ENCODE peak calls at places on chromosomes 12 and 14, in four cellular contexts. One of them, this sample, is unnamed.
A peak's percentile ranks its signal among the peaks of the same experiment; 100 is the strongest.

GRCh38 chr14:61188196-61188595 is 92.9 kb downstream of the TMEM30B start:
- DNase-seq in H1: no peak
- DNase-seq in GM12878: no peak
- DNase-seq in SK-N-SH: no peak
- DNase-seq in this sample: no peak

GRCh38 chr14:48250575-48250974 is 575.2 kb upstream of the MDGA2 start:
- DNase-seq in H1: no peak
- DNase-seq in GM12878: no peak
- DNase-seq in SK-N-SH: no peak
- DNase-seq in this sample: no peak

GRCh38 chr12:55719371-55719770 is 822 bp upstream of the RDH5 start:
- DNase-seq in H1: no peak
- DNase-seq in GM12878: no peak
- DNase-seq in SK-N-SH: no peak
- DNase-seq in this sample: no peak

GRCh38 chr12:67727652-67728295 is 79.2 kb downstream of the DYRK2 start:
- DNase-seq in H1: no peak
- DNase-seq in GM12878: no peak
- DNase-seq in SK-N-SH: peak; percentile 46
- DNase-seq in this sample: no peak

GRCh38 chr12:12476836-12477531 is 85.7 kb downstream of the DUSP16 start:
- DNase-seq in H1: no peak
- DNase-seq in GM12878: no peak
- DNase-seq in SK-N-SH: no peak
- DNase-seq in this sample: no peak

GRCh38 chr14:99539503-99539902 is 58.3 kb downstream of the CCNK start:
- DNase-seq in H1: no peak
- DNase-seq in GM12878: no peak
- DNase-seq in SK-N-SH: no peak
- DNase-seq in this sample: no peak

GRCh38 chr14:98889107-98889835 is 382.7 kb downstream of the BCL11B start:
- DNase-seq in H1: peak; percentile 15
- DNase-seq in GM12878: no peak
- DNase-seq in SK-N-SH: no peak
- DNase-seq in this sample: no peak

GRCh38 chr12:169528-170360 is 44.2 kb downstream of the SLC6A12 start:
- DNase-seq in H1: no peak
- DNase-seq in GM12878: no peak
- DNase-seq in SK-N-SH: no peak
- DNase-seq in this sample: peak; percentile 30

GRCh38 chr12:124543052-124543590 is 24.3 kb downstream of the NCOR2 start:
- DNase-seq in H1: no peak
- DNase-seq in GM12878: no peak
- DNase-seq in SK-N-SH: peak; percentile 86
- DNase-seq in this sample: no peak

GRCh38 chr14:55327179-55327578 is 56.0 kb downstream of the FBXO34 start:
- DNase-seq in H1: no peak
- DNase-seq in GM12878: no peak
- DNase-seq in SK-N-SH: no peak
- DNase-seq in this sample: no peak

GRCh38 chr12:19110541-19110940 is 19.0 kb upstream of the PLEKHA5 start:
- DNase-seq in H1: no peak
- DNase-seq in GM12878: no peak
- DNase-seq in SK-N-SH: no peak
- DNase-seq in this sample: no peak

GRCh38 chr12:75196408-75196807 is 13.2 kb downstream of the KCNC2 start:
- DNase-seq in H1: no peak
- DNase-seq in GM12878: no peak
- DNase-seq in SK-N-SH: no peak
- DNase-seq in this sample: no peak

GRCh38 chr12:75481013-75481705 is 604 bp downstream of the GLIPR1 start:
- DNase-seq in H1: no peak
- DNase-seq in GM12878: no peak
- DNase-seq in SK-N-SH: no peak
- DNase-seq in this sample: no peak

GRCh38 chr12:113298861-113299545 is 35.9 kb downstream of the SLC8B1 start:
- DNase-seq in H1: no peak
- DNase-seq in GM12878: no peak
- DNase-seq in SK-N-SH: no peak
- DNase-seq in this sample: no peak

GRCh38 chr14:63438065-63438757 is 105.0 kb downstream of the PPP2R5E start:
- DNase-seq in H1: no peak
- DNase-seq in GM12878: no peak
- DNase-seq in SK-N-SH: peak; percentile 71
- DNase-seq in this sample: peak; percentile 14

GRCh38 chr12:130878193-130879185 is 6.6 kb downstream of the RAN start:
- DNase-seq in H1: no peak
- DNase-seq in GM12878: no peak
- DNase-seq in SK-N-SH: no peak
- DNase-seq in this sample: peak; percentile 25

GRCh38 chr14:52360831-52361230 is 46.7 kb downstream of the PTGER2 start:
- DNase-seq in H1: no peak
- DNase-seq in GM12878: no peak
- DNase-seq in SK-N-SH: no peak
- DNase-seq in this sample: no peak

GRCh38 chr14:101473795-101474562 is 87.3 kb upstream of the DIO3 start:
- DNase-seq in H1: no peak
- DNase-seq in GM12878: no peak
- DNase-seq in SK-N-SH: no peak
- DNase-seq in this sample: no peak

GRCh38 chr14:33019346-33019745 is 80.7 kb downstream of the NPAS3 start:
- DNase-seq in H1: no peak
- DNase-seq in GM12878: no peak
- DNase-seq in SK-N-SH: no peak
- DNase-seq in this sample: no peak

GRCh38 chr14:92670967-92671366 is 77.5 kb downstream of the LGMN start:
- DNase-seq in H1: no peak
- DNase-seq in GM12878: no peak
- DNase-seq in SK-N-SH: no peak
- DNase-seq in this sample: no peak

GRCh38 chr12:94150483-94151225 is 2.3 kb downstream of the PLXNC1 start:
- DNase-seq in H1: no peak
- DNase-seq in GM12878: no peak
- DNase-seq in SK-N-SH: peak; percentile 46
- DNase-seq in this sample: no peak

GRCh38 chr12:26697217-26697616 is 135.8 kb downstream of the ITPR2 start:
- DNase-seq in H1: no peak
- DNase-seq in GM12878: no peak
- DNase-seq in SK-N-SH: no peak
- DNase-seq in this sample: no peak

GRCh38 chr12:49304161-49304560 is 9.2 kb downstream of the PRPH start:
- DNase-seq in H1: no peak
- DNase-seq in GM12878: no peak
- DNase-seq in SK-N-SH: peak; percentile 59
- DNase-seq in this sample: no peak

GRCh38 chr12:123150804-123151678 is at the start of gene PITPNM2:
- DNase-seq in H1: no peak
- DNase-seq in GM12878: no peak
- DNase-seq in SK-N-SH: peak; percentile 90
- DNase-seq in this sample: peak; percentile 84

GRCh38 chr14:21868442-21869046 is 194.9 kb upstream of the OR4E1 start:
- DNase-seq in H1: peak; percentile 31
- DNase-seq in GM12878: no peak
- DNase-seq in SK-N-SH: peak; percentile 29
- DNase-seq in this sample: peak; percentile 41

GRCh38 chr12:112116232-112117060 is 7.9 kb upstream of the NAA25 start:
- DNase-seq in H1: peak; percentile 47
- DNase-seq in GM12878: no peak
- DNase-seq in SK-N-SH: peak; percentile 82
- DNase-seq in this sample: peak; percentile 87

GRCh38 chr12:120887253-120888043 is 16.7 kb downstream of the SPPL3 start:
- DNase-seq in H1: no peak
- DNase-seq in GM12878: no peak
- DNase-seq in SK-N-SH: no peak
- DNase-seq in this sample: no peak

GRCh38 chr12:4111010-4111409 is 162.6 kb upstream of the CCND2 start:
- DNase-seq in H1: no peak
- DNase-seq in GM12878: no peak
- DNase-seq in SK-N-SH: no peak
- DNase-seq in this sample: no peak

GRCh38 chr12:67269632-67270578 is 747 bp downstream of the CAND1 start:
- DNase-seq in H1: no peak
- DNase-seq in GM12878: no peak
- DNase-seq in SK-N-SH: peak; percentile 72
- DNase-seq in this sample: peak; percentile 55

GRCh38 chr12:56118688-56119045 is 601 bp downstream of the ZC3H10 start:
- DNase-seq in H1: no peak
- DNase-seq in GM12878: no peak
- DNase-seq in SK-N-SH: no peak
- DNase-seq in this sample: no peak

GRCh38 chr14:55351111-55351510 is 60.5 kb downstream of the ATG14 start:
- DNase-seq in H1: no peak
- DNase-seq in GM12878: no peak
- DNase-seq in SK-N-SH: no peak
- DNase-seq in this sample: no peak

GRCh38 chr12:13251496-13251895 is 55.0 kb downstream of the EMP1 start:
- DNase-seq in H1: no peak
- DNase-seq in GM12878: no peak
- DNase-seq in SK-N-SH: no peak
- DNase-seq in this sample: no peak

GRCh38 chr12:99059824-99060526 is 414.9 kb downstream of the APAF1 start:
- DNase-seq in H1: no peak
- DNase-seq in GM12878: no peak
- DNase-seq in SK-N-SH: peak; percentile 75
- DNase-seq in this sample: no peak

GRCh38 chr14:32201196-32201815 is 539 bp upstream of the RNU6-7 start:
- DNase-seq in H1: peak; percentile 77
- DNase-seq in GM12878: no peak
- DNase-seq in SK-N-SH: peak; percentile 84
- DNase-seq in this sample: peak; percentile 91

GRCh38 chr14:106377432-106377831 is 851.0 kb downstream of the TMEM121 start:
- DNase-seq in H1: no peak
- DNase-seq in GM12878: no peak
- DNase-seq in SK-N-SH: no peak
- DNase-seq in this sample: no peak

GRCh38 chr12:58584885-58585284 is 335.4 kb downstream of the LRIG3 start:
- DNase-seq in H1: no peak
- DNase-seq in GM12878: no peak
- DNase-seq in SK-N-SH: no peak
- DNase-seq in this sample: no peak

GRCh38 chr12:38156497-38157245 is 159.9 kb upstream of the ALG10B start:
- DNase-seq in H1: no peak
- DNase-seq in GM12878: no peak
- DNase-seq in SK-N-SH: no peak
- DNase-seq in this sample: no peak

GRCh38 chr12:84077692-84078091 is 834.9 kb downstream of the SLC6A15 start:
- DNase-seq in H1: no peak
- DNase-seq in GM12878: no peak
- DNase-seq in SK-N-SH: peak; percentile 47
- DNase-seq in this sample: no peak

GRCh38 chr12:94077209-94077608 is 71.2 kb upstream of the PLXNC1 start:
- DNase-seq in H1: no peak
- DNase-seq in GM12878: no peak
- DNase-seq in SK-N-SH: no peak
- DNase-seq in this sample: no peak

DNA sequence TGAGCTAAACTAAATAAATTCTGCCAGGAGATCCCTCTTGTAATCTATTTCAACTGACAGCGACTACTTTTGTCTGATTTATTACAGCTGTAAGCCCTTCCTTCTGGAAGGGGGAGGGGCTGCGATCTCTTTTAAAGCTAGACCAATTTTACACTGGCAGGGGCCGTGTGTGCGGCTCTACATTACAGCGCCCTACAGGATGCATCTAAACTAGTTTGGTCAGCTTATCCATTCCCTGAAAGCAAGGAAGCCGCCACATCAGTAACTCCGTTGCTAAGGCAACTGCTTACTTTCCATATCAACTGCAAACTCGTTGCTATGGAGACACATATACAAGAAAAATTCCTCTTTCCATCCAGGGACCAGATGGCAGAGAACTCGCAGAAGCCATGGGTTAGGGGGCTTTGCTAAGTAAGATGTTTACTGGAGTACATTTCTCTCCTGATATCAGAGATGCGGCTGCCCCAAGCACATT is 17.4 kb downstream of the FOXN3 start:
- DNase-seq in H1: no peak
- DNase-seq in GM12878: no peak
- DNase-seq in SK-N-SH: peak; percentile 75
- DNase-seq in this sample: no peak
- TF ChIP-seq NRF1 in H1: no peak
- TF ChIP-seq NRF1 in GM12878: no peak
- TF ChIP-seq NRF1 in SK-N-SH: no peak
- TF ChIP-seq NRF1 in this sample: no peak

DNA sequence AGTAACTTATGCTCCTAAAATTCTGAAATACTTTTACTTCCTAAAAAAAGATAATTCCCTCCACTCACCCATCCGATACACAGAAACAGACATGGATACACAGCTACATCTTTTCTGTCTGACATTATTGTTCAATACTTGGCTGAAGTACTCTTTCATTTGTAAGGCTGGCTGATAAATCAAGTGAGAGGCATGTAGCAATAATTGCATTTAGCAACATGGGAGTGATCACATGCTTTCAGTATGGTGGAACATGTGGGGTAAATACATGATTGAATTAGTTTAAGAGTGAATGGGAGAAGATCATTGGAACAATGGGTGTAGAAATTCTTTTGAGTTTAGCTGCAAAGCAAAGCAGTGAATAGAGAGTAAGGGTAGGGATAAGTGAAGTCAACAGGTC is 25.6 kb downstream of the PTPRQ start:
- DNase-seq in H1: no peak
- DNase-seq in GM12878: no peak
- DNase-seq in SK-N-SH: no peak
- DNase-seq in this sample: no peak
- TF ChIP-seq NRF1 in H1: no peak
- TF ChIP-seq NRF1 in GM12878: no peak
- TF ChIP-seq NRF1 in SK-N-SH: no peak
- TF ChIP-seq NRF1 in this sample: no peak

DNA sequence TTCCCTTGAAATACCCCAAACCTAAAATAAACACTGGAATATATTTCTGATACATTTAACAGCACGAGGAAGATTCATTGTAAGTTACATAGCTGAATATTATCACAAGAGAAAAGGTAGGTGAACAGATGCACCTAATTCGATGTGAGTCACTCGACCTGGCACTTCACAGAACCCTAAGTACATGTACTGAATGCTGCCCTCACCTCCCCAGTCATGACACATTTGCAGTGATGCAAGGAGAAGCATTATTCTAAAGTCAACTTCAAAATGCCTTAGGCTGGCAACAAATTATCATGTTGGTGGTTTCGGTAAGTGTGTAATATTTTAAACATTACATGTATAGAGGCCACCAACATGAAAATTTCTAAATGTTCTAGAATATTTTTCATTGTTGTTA is 35.2 kb upstream of the TMTC2 start:
- DNase-seq in H1: no peak
- DNase-seq in GM12878: no peak
- DNase-seq in SK-N-SH: no peak
- DNase-seq in this sample: no peak
- TF ChIP-seq NRF1 in H1: no peak
- TF ChIP-seq NRF1 in GM12878: no peak
- TF ChIP-seq NRF1 in SK-N-SH: no peak
- TF ChIP-seq NRF1 in this sample: no peak

GRCh38 chr14:53663709-53664108 is 292.9 kb downstream of the BMP4 start:
- DNase-seq in H1: peak; percentile 25
- DNase-seq in GM12878: no peak
- DNase-seq in SK-N-SH: no peak
- DNase-seq in this sample: no peak
- TF ChIP-seq NRF1 in H1: no peak
- TF ChIP-seq NRF1 in GM12878: no peak
- TF ChIP-seq NRF1 in SK-N-SH: no peak
- TF ChIP-seq NRF1 in this sample: no peak

GRCh38 chr14:65069874-65070709 is 32.2 kb downstream of the MAX start:
- DNase-seq in H1: no peak
- DNase-seq in GM12878: no peak
- DNase-seq in SK-N-SH: no peak
- DNase-seq in this sample: no peak
- TF ChIP-seq NRF1 in H1: no peak
- TF ChIP-seq NRF1 in GM12878: no peak
- TF ChIP-seq NRF1 in SK-N-SH: no peak
- TF ChIP-seq NRF1 in this sample: no peak